ENCODE peak calls at places on chromosomes 4 and X, in seven cellular contexts. One of them, this sample, is unnamed.

GRCh38 chrX:75115707-75116413 is 40.2 kb downstream of the ABCB7 start:
- DNase-seq in OCI-LY7: no peak
- DNase-seq in body of pancreas: no peak
- DNase-seq in CD8-positive, alpha-beta T cell: no peak
- DNase-seq in IMR-90: no peak
- DNase-seq in tibial nerve: no peak
- DNase-seq in heart right ventricle: no peak
- DNase-seq in this sample: no peak

GRCh38 chr4:12439633-12440305 is 1011.1 kb upstream of the HS3ST1 start:
- DNase-seq in OCI-LY7: no peak
- DNase-seq in body of pancreas: no peak
- DNase-seq in CD8-positive, alpha-beta T cell: no peak
- DNase-seq in IMR-90: no peak
- DNase-seq in tibial nerve: no peak
- DNase-seq in heart right ventricle: no peak
- DNase-seq in this sample: no peak

GRCh38 chr4:126758493-126758892 is 874.3 kb upstream of the INTU start:
- DNase-seq in OCI-LY7: no peak
- DNase-seq in body of pancreas: no peak
- DNase-seq in CD8-positive, alpha-beta T cell: no peak
- DNase-seq in IMR-90: no peak
- DNase-seq in tibial nerve: no peak
- DNase-seq in heart right ventricle: no peak
- DNase-seq in this sample: no peak

GRCh38 chrX:39199429-39199828 is 398.2 kb downstream of the MID1IP1 start:
- DNase-seq in OCI-LY7: no peak
- DNase-seq in body of pancreas: no peak
- DNase-seq in CD8-positive, alpha-beta T cell: no peak
- DNase-seq in IMR-90: no peak
- DNase-seq in tibial nerve: no peak
- DNase-seq in heart right ventricle: no peak
- DNase-seq in this sample: no peak

GRCh38 chr4:176789955-176790354 is 2.8 kb downstream of the VEGFC start:
- DNase-seq in OCI-LY7: peak; percentile 17
- DNase-seq in body of pancreas: no peak
- DNase-seq in CD8-positive, alpha-beta T cell: no peak
- DNase-seq in IMR-90: peak; percentile 81
- DNase-seq in tibial nerve: no peak
- DNase-seq in heart right ventricle: no peak
- DNase-seq in this sample: peak; percentile 21

GRCh38 chrX:12865359-12865758 is 1.5 kb upstream of the TLR7 start:
- DNase-seq in OCI-LY7: no peak
- DNase-seq in body of pancreas: no peak
- DNase-seq in CD8-positive, alpha-beta T cell: no peak
- DNase-seq in IMR-90: no peak
- DNase-seq in tibial nerve: no peak
- DNase-seq in heart right ventricle: no peak
- DNase-seq in this sample: no peak

GRCh38 chr4:76881375-76881774 is 16.6 kb downstream of the SOWAHB start:
- DNase-seq in OCI-LY7: no peak
- DNase-seq in body of pancreas: no peak
- DNase-seq in CD8-positive, alpha-beta T cell: no peak
- DNase-seq in IMR-90: no peak
- DNase-seq in tibial nerve: no peak
- DNase-seq in heart right ventricle: no peak
- DNase-seq in this sample: no peak

GRCh38 chr4:62970846-62971245 is 1438.4 kb downstream of the TECRL start:
- DNase-seq in OCI-LY7: no peak
- DNase-seq in body of pancreas: no peak
- DNase-seq in CD8-positive, alpha-beta T cell: no peak
- DNase-seq in IMR-90: no peak
- DNase-seq in tibial nerve: no peak
- DNase-seq in heart right ventricle: no peak
- DNase-seq in this sample: no peak

GRCh38 chr4:7073526-7074390 is 5.9 kb upstream of the GRPEL1 start:
- DNase-seq in OCI-LY7: peak; percentile 68
- DNase-seq in body of pancreas: no peak
- DNase-seq in CD8-positive, alpha-beta T cell: no peak
- DNase-seq in IMR-90: peak; percentile 42
- DNase-seq in tibial nerve: peak; percentile 35
- DNase-seq in heart right ventricle: no peak
- DNase-seq in this sample: peak; percentile 70

GRCh38 chr4:144899393-144899792 is 198.6 kb downstream of the ANAPC10 start:
- DNase-seq in OCI-LY7: no peak
- DNase-seq in body of pancreas: no peak
- DNase-seq in CD8-positive, alpha-beta T cell: no peak
- DNase-seq in IMR-90: no peak
- DNase-seq in tibial nerve: no peak
- DNase-seq in heart right ventricle: no peak
- DNase-seq in this sample: no peak

GRCh38 chrX:25020391-25021131 is 4.8 kb upstream of the ARX start:
- DNase-seq in OCI-LY7: peak; percentile 25
- DNase-seq in body of pancreas: no peak
- DNase-seq in CD8-positive, alpha-beta T cell: no peak
- DNase-seq in IMR-90: no peak
- DNase-seq in tibial nerve: no peak
- DNase-seq in heart right ventricle: no peak
- DNase-seq in this sample: peak; percentile 45

GRCh38 chr4:4524364-4524763 is 17.5 kb downstream of the STX18 start:
- DNase-seq in OCI-LY7: peak; percentile 82
- DNase-seq in body of pancreas: no peak
- DNase-seq in CD8-positive, alpha-beta T cell: peak; percentile 13
- DNase-seq in IMR-90: peak; percentile 11
- DNase-seq in tibial nerve: no peak
- DNase-seq in heart right ventricle: no peak
- DNase-seq in this sample: no peak

GRCh38 chr4:5524900-5525299 is 183.5 kb downstream of the EVC2 start:
- DNase-seq in OCI-LY7: no peak
- DNase-seq in body of pancreas: peak; percentile 22
- DNase-seq in CD8-positive, alpha-beta T cell: no peak
- DNase-seq in IMR-90: peak; percentile 57
- DNase-seq in tibial nerve: no peak
- DNase-seq in heart right ventricle: no peak
- DNase-seq in this sample: peak; percentile 31

GRCh38 chr4:146059865-146060264 is 115.7 kb upstream of the LSM6 start:
- DNase-seq in OCI-LY7: peak; percentile 94
- DNase-seq in body of pancreas: no peak
- DNase-seq in CD8-positive, alpha-beta T cell: no peak
- DNase-seq in IMR-90: no peak
- DNase-seq in tibial nerve: no peak
- DNase-seq in heart right ventricle: no peak
- DNase-seq in this sample: no peak

GRCh38 chrX:111568356-111568755 is 56.9 kb downstream of the SERTM2 start:
- DNase-seq in OCI-LY7: no peak
- DNase-seq in body of pancreas: peak; percentile 10
- DNase-seq in CD8-positive, alpha-beta T cell: no peak
- DNase-seq in IMR-90: peak; percentile 0
- DNase-seq in tibial nerve: no peak
- DNase-seq in heart right ventricle: no peak
- DNase-seq in this sample: peak; percentile 13

GRCh38 chrX:140510895-140511295 is 6.0 kb upstream of the SOX3 start:
- DNase-seq in OCI-LY7: no peak
- DNase-seq in body of pancreas: no peak
- DNase-seq in CD8-positive, alpha-beta T cell: no peak
- DNase-seq in IMR-90: no peak
- DNase-seq in tibial nerve: no peak
- DNase-seq in heart right ventricle: no peak
- DNase-seq in this sample: no peak

GRCh38 chrX:118221257-118221656 is 104.6 kb upstream of the KLHL13 start:
- DNase-seq in OCI-LY7: no peak
- DNase-seq in body of pancreas: peak; percentile 12
- DNase-seq in CD8-positive, alpha-beta T cell: no peak
- DNase-seq in IMR-90: no peak
- DNase-seq in tibial nerve: no peak
- DNase-seq in heart right ventricle: no peak
- DNase-seq in this sample: no peak

GRCh38 chr4:116358633-116359222 is 726.6 kb downstream of the TRAM1L1 start:
- DNase-seq in OCI-LY7: peak; percentile 55
- DNase-seq in body of pancreas: peak; percentile 84
- DNase-seq in CD8-positive, alpha-beta T cell: no peak
- DNase-seq in IMR-90: peak; percentile 43
- DNase-seq in tibial nerve: peak; percentile 57
- DNase-seq in heart right ventricle: no peak
- DNase-seq in this sample: peak; percentile 86

GRCh38 chrX:20067709-20068315 is 48.9 kb downstream of the MAP7D2 start:
- DNase-seq in OCI-LY7: no peak
- DNase-seq in body of pancreas: peak; percentile 60
- DNase-seq in CD8-positive, alpha-beta T cell: no peak
- DNase-seq in IMR-90: peak; percentile 88
- DNase-seq in tibial nerve: peak; percentile 76
- DNase-seq in heart right ventricle: peak; percentile 55
- DNase-seq in this sample: no peak

GRCh38 chrX:148298737-148299136 is 201.7 kb upstream of the AFF2 start:
- DNase-seq in OCI-LY7: no peak
- DNase-seq in body of pancreas: no peak
- DNase-seq in CD8-positive, alpha-beta T cell: no peak
- DNase-seq in IMR-90: no peak
- DNase-seq in tibial nerve: no peak
- DNase-seq in heart right ventricle: no peak
- DNase-seq in this sample: no peak

GRCh38 chr4:122687450-122688121 is 44.9 kb upstream of the BBS12 start:
- DNase-seq in OCI-LY7: no peak
- DNase-seq in body of pancreas: no peak
- DNase-seq in CD8-positive, alpha-beta T cell: no peak
- DNase-seq in IMR-90: no peak
- DNase-seq in tibial nerve: no peak
- DNase-seq in heart right ventricle: no peak
- DNase-seq in this sample: no peak

GRCh38 chrX:119266364-119266995 is 30.4 kb downstream of the PGRMC1 start:
- DNase-seq in OCI-LY7: peak; percentile 21
- DNase-seq in body of pancreas: peak; percentile 11
- DNase-seq in CD8-positive, alpha-beta T cell: no peak
- DNase-seq in IMR-90: peak; percentile 12
- DNase-seq in tibial nerve: peak; percentile 5
- DNase-seq in heart right ventricle: no peak
- DNase-seq in this sample: no peak

GRCh38 chr4:141654098-141654497 is 17.7 kb downstream of the IL15 start:
- DNase-seq in OCI-LY7: no peak
- DNase-seq in body of pancreas: peak; percentile 19
- DNase-seq in CD8-positive, alpha-beta T cell: no peak
- DNase-seq in IMR-90: peak; percentile 47
- DNase-seq in tibial nerve: no peak
- DNase-seq in heart right ventricle: peak; percentile 38
- DNase-seq in this sample: peak; percentile 65
- TF ChIP-seq CTCF in OCI-LY7: peak; percentile 25
- TF ChIP-seq CTCF in body of pancreas: no peak
- TF ChIP-seq CTCF in CD8-positive, alpha-beta T cell: no peak
- TF ChIP-seq CTCF in IMR-90: peak; percentile 40
- TF ChIP-seq CTCF in tibial nerve: no peak
- TF ChIP-seq CTCF in heart right ventricle: no peak
- TF ChIP-seq CTCF in this sample: peak; percentile 85

GRCh38 chr4:100736651-100737450 is 219.0 kb upstream of the EMCN start:
- DNase-seq in OCI-LY7: no peak
- DNase-seq in body of pancreas: no peak
- DNase-seq in CD8-positive, alpha-beta T cell: no peak
- DNase-seq in IMR-90: peak; percentile 65
- DNase-seq in tibial nerve: peak; percentile 15
- DNase-seq in heart right ventricle: no peak
- DNase-seq in this sample: no peak

GRCh38 chr4:100742045-100742444 is 224.2 kb upstream of the EMCN start:
- DNase-seq in OCI-LY7: peak; percentile 2
- DNase-seq in body of pancreas: no peak
- DNase-seq in CD8-positive, alpha-beta T cell: no peak
- DNase-seq in IMR-90: peak; percentile 19
- DNase-seq in tibial nerve: no peak
- DNase-seq in heart right ventricle: no peak
- DNase-seq in this sample: no peak

DNA sequence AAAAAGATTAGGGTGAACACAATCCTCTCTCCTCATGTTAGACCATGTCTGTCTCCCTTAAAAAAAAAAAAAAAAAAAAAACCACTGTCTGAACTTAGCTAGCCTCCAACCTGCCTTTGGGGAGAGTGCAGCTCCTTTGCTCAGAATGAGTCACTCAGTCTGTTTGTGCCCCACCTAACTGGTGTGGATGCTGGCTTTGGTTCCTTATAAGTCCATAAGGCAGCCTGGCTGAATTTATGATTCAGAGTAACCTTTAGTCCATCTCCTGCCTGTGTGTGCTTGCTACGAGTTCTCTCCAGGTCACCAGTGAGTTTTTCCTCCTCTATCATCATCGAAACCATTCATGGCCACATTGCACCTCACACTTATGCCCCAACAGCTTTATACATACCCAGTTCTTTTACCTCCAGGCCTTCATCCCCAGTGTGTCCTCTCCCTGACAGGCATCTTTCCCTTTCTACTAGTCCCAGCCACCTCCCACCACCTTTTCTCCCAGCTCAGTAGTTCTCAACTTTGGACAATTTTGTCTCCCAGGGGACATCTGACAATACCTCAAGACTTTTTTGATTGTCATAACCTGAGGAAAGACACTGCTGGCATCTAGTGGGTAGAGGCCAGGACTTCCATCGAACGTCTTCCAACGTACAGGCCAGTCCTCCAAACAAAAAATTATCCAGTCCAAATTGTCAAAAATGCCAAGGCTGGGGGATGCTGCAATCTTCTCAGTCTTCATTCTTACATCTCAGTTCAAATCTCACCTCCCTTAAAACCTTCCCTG is 220.8 kb upstream of the EMCN start:
- DNase-seq in OCI-LY7: no peak
- DNase-seq in body of pancreas: no peak
- DNase-seq in CD8-positive, alpha-beta T cell: no peak
- DNase-seq in IMR-90: peak; percentile 68
- DNase-seq in tibial nerve: peak; percentile 16
- DNase-seq in heart right ventricle: no peak
- DNase-seq in this sample: no peak
- H3K27ac ChIP-seq in OCI-LY7: no peak overlapping the region
- H3K27ac ChIP-seq in body of pancreas: no peak overlapping the region
- H3K27ac ChIP-seq in CD8-positive, alpha-beta T cell: no peak overlapping the region
- H3K27ac ChIP-seq in IMR-90: no peak overlapping the region
- H3K27ac ChIP-seq in tibial nerve: no peak overlapping the region
- H3K27ac ChIP-seq in heart right ventricle: peak overlapping the region; percentile 54
- H3K27ac ChIP-seq in this sample: no peak overlapping the region

DNA sequence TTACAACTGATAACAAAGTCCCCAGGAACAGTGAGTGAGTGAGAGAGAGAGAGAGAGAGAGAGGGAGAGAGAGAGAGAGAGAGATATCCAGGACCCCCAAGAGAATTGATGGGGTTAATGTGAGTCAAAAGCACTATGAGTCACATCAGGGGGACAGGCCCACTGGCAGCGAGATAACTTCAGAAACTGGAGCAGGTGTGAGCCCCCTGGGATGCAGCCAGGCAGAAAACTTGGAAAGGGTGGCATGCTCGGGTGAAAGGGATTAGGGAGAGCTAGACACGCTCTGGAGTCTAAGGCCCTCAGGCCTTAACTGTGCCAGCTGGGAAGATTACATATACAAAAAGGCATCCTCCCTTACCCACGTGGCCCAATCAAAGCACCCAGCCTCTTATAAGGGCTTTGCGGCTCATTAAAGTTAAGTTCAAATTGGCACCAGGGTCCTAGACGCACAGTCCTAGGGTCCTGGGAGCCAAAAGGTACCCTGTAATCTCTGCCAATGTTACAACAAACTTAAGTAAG is 843 bp downstream of the ACOT9 start:
- DNase-seq in OCI-LY7: peak; percentile 37
- DNase-seq in body of pancreas: peak; percentile 25
- DNase-seq in CD8-positive, alpha-beta T cell: no peak
- DNase-seq in IMR-90: peak; percentile 74
- DNase-seq in tibial nerve: peak; percentile 7
- DNase-seq in heart right ventricle: peak; percentile 9
- DNase-seq in this sample: peak; percentile 20
- H3K4me3 ChIP-seq in OCI-LY7: peak overlapping the region; percentile 90
- H3K4me3 ChIP-seq in body of pancreas: peak overlapping the region; percentile 56
- H3K4me3 ChIP-seq in CD8-positive, alpha-beta T cell: peak overlapping the region; percentile 72
- H3K4me3 ChIP-seq in IMR-90: peak overlapping the region; percentile 94
- H3K4me3 ChIP-seq in tibial nerve: peak overlapping the region; percentile 66
- H3K4me3 ChIP-seq in heart right ventricle: peak overlapping the region; percentile 94
- H3K4me3 ChIP-seq in this sample: peak overlapping the region; percentile 70

GRCh38 chrX:150087612-150088011 is 149.3 kb upstream of the EOLA2 start:
- DNase-seq in OCI-LY7: no peak
- DNase-seq in body of pancreas: no peak
- DNase-seq in CD8-positive, alpha-beta T cell: no peak
- DNase-seq in IMR-90: no peak
- DNase-seq in tibial nerve: no peak
- DNase-seq in heart right ventricle: no peak
- DNase-seq in this sample: no peak
- TF ChIP-seq CTCF in OCI-LY7: peak; percentile 12
- TF ChIP-seq CTCF in body of pancreas: no peak
- TF ChIP-seq CTCF in CD8-positive, alpha-beta T cell: no peak
- TF ChIP-seq CTCF in IMR-90: no peak
- TF ChIP-seq CTCF in tibial nerve: no peak
- TF ChIP-seq CTCF in heart right ventricle: no peak
- TF ChIP-seq CTCF in this sample: no peak